ENCODE peak calls at places on chromosomes 5 and 9, in four cellular contexts. One of them, this sample, is unnamed.

GRCh38 chr5:151084363-151084762 is 3.5 kb upstream of the TNIP1 start:
- DNase-seq in IMR-90: peak
- DNase-seq in breast epithelium: no peak
- DNase-seq in uterus: no peak
- DNase-seq in this sample: no peak

GRCh38 chr9:21465859-21466518 is 16.1 kb downstream of the IFNE start:
- DNase-seq in IMR-90: peak
- DNase-seq in breast epithelium: no peak
- DNase-seq in uterus: no peak
- DNase-seq in this sample: peak

GRCh38 chr9:136182422-136182790 is 22.5 kb downstream of the LHX3 start:
- DNase-seq in IMR-90: no peak
- DNase-seq in breast epithelium: no peak
- DNase-seq in uterus: no peak
- DNase-seq in this sample: no peak

GRCh38 chr5:87113848-87114247 is 153.8 kb upstream of the RASA1 start:
- DNase-seq in IMR-90: peak
- DNase-seq in breast epithelium: no peak
- DNase-seq in uterus: no peak
- DNase-seq in this sample: peak

GRCh38 chr5:180844432-180844831 is 16.6 kb downstream of the ZFP62 start:
- DNase-seq in IMR-90: no peak
- DNase-seq in breast epithelium: no peak
- DNase-seq in uterus: no peak
- DNase-seq in this sample: no peak

GRCh38 chr9:112115955-112116354 is 59.1 kb downstream of the SUSD1 start:
- DNase-seq in IMR-90: no peak
- DNase-seq in breast epithelium: no peak
- DNase-seq in uterus: no peak
- DNase-seq in this sample: no peak

GRCh38 chr5:134175874-134176522 is 752 bp downstream of the SKP1 start:
- DNase-seq in IMR-90: peak
- DNase-seq in breast epithelium: no peak
- DNase-seq in uterus: no peak
- DNase-seq in this sample: peak

GRCh38 chr5:91178461-91178860 is 204.7 kb downstream of the ARRDC3 start:
- DNase-seq in IMR-90: peak
- DNase-seq in breast epithelium: no peak
- DNase-seq in uterus: no peak
- DNase-seq in this sample: no peak

GRCh38 chr5:138245717-138246116 is 28.7 kb downstream of the GFRA3 start:
- DNase-seq in IMR-90: no peak
- DNase-seq in breast epithelium: no peak
- DNase-seq in uterus: no peak
- DNase-seq in this sample: no peak

GRCh38 chr9:19156026-19156474 is 28.8 kb upstream of the PLIN2 start:
- DNase-seq in IMR-90: no peak
- DNase-seq in breast epithelium: no peak
- DNase-seq in uterus: no peak
- DNase-seq in this sample: no peak

GRCh38 chr9:77977210-77977611 is 54.4 kb downstream of the GNAQ start:
- DNase-seq in IMR-90: peak
- DNase-seq in breast epithelium: peak
- DNase-seq in uterus: peak
- DNase-seq in this sample: peak

GRCh38 chr9:126397056-126397455 is 70.4 kb downstream of the MVB12B start:
- DNase-seq in IMR-90: no peak
- DNase-seq in breast epithelium: no peak
- DNase-seq in uterus: no peak
- DNase-seq in this sample: no peak

GRCh38 chr5:140240987-140241706 is 61.8 kb downstream of the PFDN1 start:
- DNase-seq in IMR-90: peak
- DNase-seq in breast epithelium: peak
- DNase-seq in uterus: peak
- DNase-seq in this sample: peak

GRCh38 chr9:71742703-71743102 is 25.6 kb downstream of the CEMIP2 start:
- DNase-seq in IMR-90: no peak
- DNase-seq in breast epithelium: no peak
- DNase-seq in uterus: no peak
- DNase-seq in this sample: no peak

GRCh38 chr9:3887121-3887797 is 361.5 kb upstream of the RFX3 start:
- DNase-seq in IMR-90: no peak
- DNase-seq in breast epithelium: no peak
- DNase-seq in uterus: no peak
- DNase-seq in this sample: no peak

GRCh38 chr9:33472171-33472920 is 1.4 kb downstream of the NOL6 start:
- DNase-seq in IMR-90: no peak
- DNase-seq in breast epithelium: no peak
- DNase-seq in uterus: no peak
- DNase-seq in this sample: no peak

GRCh38 chr9:33473216-33473615 is 508 bp downstream of the NOL6 start:
- DNase-seq in IMR-90: no peak
- DNase-seq in breast epithelium: no peak
- DNase-seq in uterus: no peak
- DNase-seq in this sample: no peak

GRCh38 chr9:33475357-33475756 is 1.6 kb upstream of the NOL6 start:
- DNase-seq in IMR-90: no peak
- DNase-seq in breast epithelium: peak
- DNase-seq in uterus: no peak
- DNase-seq in this sample: no peak

GRCh38 chr9:33471361-33471760 is 2.4 kb downstream of the NOL6 start:
- DNase-seq in IMR-90: no peak
- DNase-seq in breast epithelium: no peak
- DNase-seq in uterus: no peak
- DNase-seq in this sample: no peak

GRCh38 chr9:33473643-33474352 is at the start of gene NOL6:
- DNase-seq in IMR-90: peak
- DNase-seq in breast epithelium: peak
- DNase-seq in uterus: peak
- DNase-seq in this sample: peak
- TF ChIP-seq POLR2A in IMR-90: peak
- TF ChIP-seq POLR2A in breast epithelium: peak
- TF ChIP-seq POLR2A in uterus: no peak
- TF ChIP-seq POLR2A in this sample: peak

DNA sequence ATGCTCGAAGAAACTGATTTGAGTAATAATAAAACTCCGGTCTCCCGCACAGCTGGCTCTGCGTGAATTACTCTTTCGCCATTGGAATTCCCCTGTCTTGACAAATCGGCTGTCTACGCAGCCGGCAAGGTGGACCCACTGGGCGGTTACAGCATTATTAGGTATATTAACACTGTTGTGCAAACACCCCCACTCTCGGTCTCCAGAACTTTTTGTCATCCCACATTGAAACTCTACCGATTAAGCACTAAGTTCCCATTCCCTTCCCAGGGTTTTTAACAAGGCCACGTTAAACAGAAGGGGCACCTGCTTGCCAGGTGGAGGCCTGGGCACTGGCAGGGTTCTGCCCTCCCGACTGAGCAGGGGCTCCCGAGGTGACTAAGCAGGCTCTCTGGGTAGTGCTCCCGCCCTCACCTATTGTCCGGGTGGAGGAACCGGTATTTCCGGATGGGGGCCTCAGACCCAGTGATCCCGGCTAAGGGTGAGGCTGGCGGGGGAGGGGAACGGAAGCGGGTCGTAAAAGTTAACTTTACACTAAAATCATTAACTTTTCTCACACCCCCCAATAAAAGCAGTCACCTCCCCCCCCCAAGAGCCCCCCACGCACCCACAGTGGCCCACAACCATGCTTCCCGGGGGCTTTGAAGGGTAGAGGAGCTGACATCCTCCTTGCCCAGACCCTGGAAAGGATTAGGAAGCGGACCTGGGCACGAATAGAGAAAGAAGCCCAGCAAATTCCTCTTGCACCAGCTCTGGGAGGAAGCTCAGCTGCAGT is 53.5 kb upstream of the TJP2 start:
- DNase-seq in IMR-90: no peak
- DNase-seq in breast epithelium: peak
- DNase-seq in uterus: peak
- DNase-seq in this sample: no peak
- TF ChIP-seq POLR2A in IMR-90: no peak
- TF ChIP-seq POLR2A in breast epithelium: peak
- TF ChIP-seq POLR2A in uterus: no peak
- TF ChIP-seq POLR2A in this sample: no peak

GRCh38 chr5:112860929-112861637 is at the start of gene SRP19:
- DNase-seq in IMR-90: peak
- DNase-seq in breast epithelium: peak
- DNase-seq in uterus: peak
- DNase-seq in this sample: peak
- TF ChIP-seq POLR2A in IMR-90: peak
- TF ChIP-seq POLR2A in breast epithelium: peak
- TF ChIP-seq POLR2A in uterus: peak
- TF ChIP-seq POLR2A in this sample: peak

DNA sequence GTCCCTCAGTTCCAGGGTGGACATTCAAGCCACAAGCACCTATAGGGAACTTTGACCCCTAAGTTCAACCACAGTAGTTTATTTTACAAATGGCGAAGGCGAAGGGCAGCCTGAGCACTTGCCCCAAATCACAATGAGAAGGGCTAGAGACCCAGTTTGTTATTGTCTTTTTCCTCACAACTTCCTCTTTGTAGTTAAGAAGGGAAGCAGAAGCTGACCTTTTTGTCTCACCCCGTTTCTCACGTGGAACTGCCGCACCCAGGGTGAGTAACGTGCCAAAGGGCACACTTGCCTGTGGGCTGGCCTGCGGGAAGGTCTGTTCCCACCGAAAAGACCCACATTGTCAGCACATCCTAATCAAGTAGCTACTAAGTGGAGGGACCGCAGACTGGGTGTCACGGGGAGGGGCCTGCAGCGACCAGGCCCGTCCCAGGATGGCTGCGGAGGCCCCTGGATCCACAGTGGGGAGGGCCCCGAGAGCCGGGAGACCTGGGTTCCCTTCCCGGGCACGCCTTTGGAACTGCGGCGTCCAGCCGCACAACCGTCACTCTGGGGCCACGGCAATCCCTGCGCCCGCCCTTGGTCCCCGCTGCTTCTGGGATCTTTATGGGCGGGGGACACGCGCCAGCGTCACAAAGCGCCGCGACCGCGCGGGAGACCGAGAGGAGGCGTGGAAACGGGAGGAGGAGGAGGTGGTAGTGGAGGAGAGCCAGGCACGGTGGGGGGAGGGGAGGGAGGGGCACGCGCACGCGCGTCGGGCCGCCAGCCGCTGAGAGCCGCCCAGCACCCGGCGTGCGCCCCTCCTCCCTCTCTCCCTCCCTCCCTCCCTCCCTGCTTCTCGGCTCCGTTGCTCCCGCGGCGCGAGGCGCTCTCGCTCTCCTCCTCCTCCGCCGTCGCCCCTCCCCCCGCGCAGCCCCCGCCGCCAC is at the start of gene UBE2R2:
- DNase-seq in IMR-90: peak
- DNase-seq in breast epithelium: peak
- DNase-seq in uterus: peak
- DNase-seq in this sample: peak
- TF ChIP-seq POLR2A in IMR-90: peak
- TF ChIP-seq POLR2A in breast epithelium: peak
- TF ChIP-seq POLR2A in uterus: peak
- TF ChIP-seq POLR2A in this sample: peak

GRCh38 chr5:157570801-157571200 is 4.8 kb downstream of the ADAM19 start:
- DNase-seq in IMR-90: no peak
- DNase-seq in breast epithelium: no peak
- DNase-seq in uterus: no peak
- DNase-seq in this sample: no peak

GRCh38 chr5:157568717-157569116 is 6.9 kb downstream of the ADAM19 start:
- DNase-seq in IMR-90: no peak
- DNase-seq in breast epithelium: no peak
- DNase-seq in uterus: no peak
- DNase-seq in this sample: no peak

GRCh38 chr5:157574456-157575095 is 999 bp downstream of the ADAM19 start:
- DNase-seq in IMR-90: peak
- DNase-seq in breast epithelium: no peak
- DNase-seq in uterus: peak
- DNase-seq in this sample: no peak

GRCh38 chr5:157575096-157575872 is at the start of gene ADAM19:
- DNase-seq in IMR-90: peak
- DNase-seq in breast epithelium: no peak
- DNase-seq in uterus: peak
- DNase-seq in this sample: no peak

GRCh38 chr5:157571357-157571827 is 4.2 kb downstream of the ADAM19 start:
- DNase-seq in IMR-90: peak
- DNase-seq in breast epithelium: no peak
- DNase-seq in uterus: no peak
- DNase-seq in this sample: no peak
- TF ChIP-seq POLR2A in IMR-90: no peak
- TF ChIP-seq POLR2A in breast epithelium: no peak
- TF ChIP-seq POLR2A in uterus: no peak
- TF ChIP-seq POLR2A in this sample: no peak

GRCh38 chr5:132369471-132370240 is at the start of gene SLC22A5:
- DNase-seq in IMR-90: peak
- DNase-seq in breast epithelium: peak
- DNase-seq in uterus: peak
- DNase-seq in this sample: peak
- TF ChIP-seq POLR2A in IMR-90: peak
- TF ChIP-seq POLR2A in breast epithelium: no peak
- TF ChIP-seq POLR2A in uterus: no peak
- TF ChIP-seq POLR2A in this sample: peak

DNA sequence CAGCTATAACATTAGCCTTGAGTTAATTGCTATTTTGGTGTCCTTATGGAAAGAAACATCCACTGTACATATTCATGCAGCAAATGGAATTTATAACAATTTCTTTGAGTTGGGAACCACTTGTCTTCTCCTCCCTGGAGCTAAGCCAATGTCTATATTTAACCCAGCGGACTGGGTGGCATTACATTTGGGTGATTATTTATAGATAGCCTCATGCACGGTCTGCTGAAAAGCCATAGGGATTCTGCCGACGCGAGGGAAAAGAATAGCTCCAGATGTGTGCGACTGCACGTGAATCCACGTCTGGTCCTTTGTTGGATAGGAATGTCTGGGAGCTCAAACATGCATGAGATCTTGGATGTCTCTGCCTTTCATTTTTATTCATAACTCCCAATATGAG is 157.5 kb upstream of the BRINP1 start:
- DNase-seq in IMR-90: no peak
- DNase-seq in breast epithelium: no peak
- DNase-seq in uterus: no peak
- DNase-seq in this sample: no peak
- TF ChIP-seq POLR2A in IMR-90: no peak
- TF ChIP-seq POLR2A in breast epithelium: no peak
- TF ChIP-seq POLR2A in uterus: no peak
- TF ChIP-seq POLR2A in this sample: no peak

This sample was measured in erythroblast.